ENCODE peak calls at places on chromosomes 7 and 10, in four cellular contexts. E is IMR-90; O is CD8-positive, alpha-beta T cell; G is H9. S is an unnamed sample.

GRCh38 chr10:58625070-58625469 is 112.4 kb downstream of the BICC1 start:
- DNase-seq in E (peak; percentile 93), O (no peak), G (no peak), S (no peak)

GRCh38 chr10:71039551-71039950 is 151.2 kb upstream of the PCBD1 start:
- DNase-seq in E (no peak), O (no peak), G (no peak), S (no peak)

GRCh38 chr10:33151344-33151864 is 183.1 kb downstream of the NRP1 start:
- DNase-seq in E (no peak), O (no peak), G (no peak), S (no peak)

GRCh38 chr10:18350340-18350739 is 210.1 kb downstream of the CACNB2 start:
- DNase-seq in E (no peak), O (no peak), G (no peak), S (no peak)

GRCh38 chr7:28700084-28700483 is 258.0 kb downstream of the TRIL start:
- DNase-seq in E (no peak), O (no peak), G (no peak), S (no peak)

GRCh38 chr10:99880071-99880835 is 97.8 kb downstream of the ABCC2 start:
- DNase-seq in E (no peak), O (no peak), G (no peak), S (no peak)

GRCh38 chr7:54728411-54728810 is 30.6 kb downstream of the SEC61G start:
- DNase-seq in E (no peak), O (no peak), G (peak; percentile 50), S (no peak)

GRCh38 chr7:140990193-140990962 is 24.4 kb downstream of the MRPS33 start:
- DNase-seq in E (no peak), O (no peak), G (no peak), S (peak; percentile 49)

GRCh38 chr7:68694656-68695055 is 903.6 kb upstream of the AUTS2 start:
- DNase-seq in E (no peak), O (no peak), G (no peak), S (no peak)

GRCh38 chr7:50227623-50228618 is 76.6 kb upstream of the IKZF1 start:
- DNase-seq in E (no peak), O (no peak), G (no peak), S (no peak)

GRCh38 chr7:5695709-5696345 is 85.6 kb downstream of the RNF216 start:
- DNase-seq in E (peak; percentile 84), O (no peak), G (no peak), S (no peak)

GRCh38 chr7:117623606-117624005 is 143.8 kb downstream of the CFTR start:
- DNase-seq in E (no peak), O (no peak), G (no peak), S (no peak)

GRCh38 chr7:80324032-80324431 is 187.8 kb downstream of the GNAT3 start:
- DNase-seq in E (peak; percentile 58), O (no peak), G (no peak), S (no peak)

GRCh38 chr10:44850356-44850934 is 60.7 kb upstream of the TMEM72 start:
- DNase-seq in E (no peak), O (no peak), G (no peak), S (no peak)

GRCh38 chr7:41809487-41810257 is 106.8 kb upstream of the INHBA start:
- DNase-seq in E (peak; percentile 68), O (no peak), G (no peak), S (no peak)

GRCh38 chr7:100570954-100571828 is 2.5 kb downstream of the SAP25 start:
- DNase-seq in E (no peak), O (no peak), G (peak; percentile 79), S (peak; percentile 53)

GRCh38 chr10:129965418-129965793 is 1.3 kb upstream of the EBF3 start:
- DNase-seq in E (no peak), O (no peak), G (no peak), S (no peak)

GRCh38 chr7:138359891-138360582 is 100.0 kb upstream of the TRIM24 start:
- DNase-seq in E (no peak), O (no peak), G (no peak), S (no peak)

GRCh38 chr7:39016609-39017008 is 38.9 kb downstream of the POU6F2 start:
- DNase-seq in E (no peak), O (no peak), G (no peak), S (peak; percentile 94)

GRCh38 chr10:101694674-101695403 is at the start of gene FBXW4:
- DNase-seq in E (peak; percentile 18), O (peak; percentile 68), G (peak; percentile 61), S (peak; percentile 51)

GRCh38 chr7:42143605-42144252 is 93.3 kb downstream of the GLI3 start:
- DNase-seq in E (peak; percentile 38), O (no peak), G (no peak), S (no peak)

GRCh38 chr10:125578658-125579315 is 104.2 kb downstream of the TEX36 start:
- DNase-seq in E (no peak), O (no peak), G (no peak), S (no peak)

GRCh38 chr10:125575843-125576242 is 107.1 kb downstream of the TEX36 start:
- DNase-seq in E (no peak), O (no peak), G (no peak), S (no peak)
- H3K4me1 ChIP-seq in E (no peaks in the 10 kb centered on the region), O (no peaks in the 10 kb centered on the region), G (no peaks in the 10 kb centered on the region), S (no peaks in the 10 kb centered on the region)

GRCh38 chr7:2979276-2979675 is 64.4 kb downstream of the CARD11 start:
- DNase-seq in E (no peak), O (no peak), G (no peak), S (no peak)
- TF ChIP-seq CTCF in E (no peak), O (no peak), G (no peak), S (no peak)

GRCh38 chr10:19922236-19922963 is 106.2 kb downstream of the PLXDC2 start:
- DNase-seq in E (peak; percentile 71), O (no peak), G (no peak), S (no peak)

GRCh38 chr10:19920075-19920726 is 104.0 kb downstream of the PLXDC2 start:
- DNase-seq in E (no peak), O (no peak), G (no peak), S (no peak)

GRCh38 chr10:19925064-19925463 is 108.8 kb downstream of the PLXDC2 start:
- DNase-seq in E (no peak), O (no peak), G (no peak), S (no peak)

GRCh38 chr10:19918800-19919199 is 102.6 kb downstream of the PLXDC2 start:
- DNase-seq in E (peak; percentile 62), O (no peak), G (no peak), S (no peak)

GRCh38 chr10:19921300-19922140 is 105.3 kb downstream of the PLXDC2 start:
- DNase-seq in E (peak; percentile 67), O (no peak), G (no peak), S (no peak)
- H3K4me1 ChIP-seq in E (peaks cover 13% of the 10 kb centered on the region), O (no peaks in the 10 kb centered on the region), G (peaks cover 10% of the 10 kb centered on the region), S (no peaks in the 10 kb centered on the region)

DNA sequence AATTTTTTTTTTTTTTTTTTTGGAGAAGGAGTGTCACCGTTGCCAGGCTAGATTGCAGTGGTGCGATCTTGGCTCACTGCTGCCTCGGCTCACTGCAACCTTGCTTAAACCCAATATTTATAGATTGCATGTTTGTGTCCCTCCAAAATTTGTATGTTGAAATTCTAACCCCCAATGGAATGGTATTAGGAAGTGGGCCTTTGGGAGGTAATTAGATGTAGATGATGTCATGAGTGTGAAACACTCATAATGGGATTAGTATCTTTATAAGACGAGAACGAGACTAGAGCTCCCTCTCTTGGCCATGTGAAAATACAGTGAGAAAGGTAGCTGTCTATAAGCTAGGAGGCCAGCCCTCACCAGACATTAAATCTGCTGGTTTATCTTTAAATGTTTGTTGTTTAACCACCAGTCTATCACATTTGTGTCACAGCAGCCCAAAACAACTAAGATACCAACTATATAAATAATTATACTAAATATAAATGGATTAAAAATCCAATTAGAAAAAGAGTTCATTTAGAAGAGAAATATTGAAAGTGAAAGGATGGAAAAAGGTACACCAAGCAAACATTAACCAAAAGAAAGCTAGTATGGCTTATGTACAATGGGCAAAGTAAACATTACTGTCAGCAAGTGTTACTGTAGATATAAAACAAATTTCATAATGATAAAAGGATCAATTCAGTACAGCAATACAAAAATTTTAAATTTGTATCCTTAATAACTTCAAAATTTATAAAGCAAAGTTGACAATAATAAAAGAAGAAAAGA is 9.3 kb downstream of the TCAF1 start:
- DNase-seq in E (peak; percentile 18), O (no peak), G (no peak), S (peak; percentile 35)
- TF ChIP-seq CTCF in E (peak; percentile 29), O (no peak), G (peak; percentile 75), S (peak; percentile 15)

DNA sequence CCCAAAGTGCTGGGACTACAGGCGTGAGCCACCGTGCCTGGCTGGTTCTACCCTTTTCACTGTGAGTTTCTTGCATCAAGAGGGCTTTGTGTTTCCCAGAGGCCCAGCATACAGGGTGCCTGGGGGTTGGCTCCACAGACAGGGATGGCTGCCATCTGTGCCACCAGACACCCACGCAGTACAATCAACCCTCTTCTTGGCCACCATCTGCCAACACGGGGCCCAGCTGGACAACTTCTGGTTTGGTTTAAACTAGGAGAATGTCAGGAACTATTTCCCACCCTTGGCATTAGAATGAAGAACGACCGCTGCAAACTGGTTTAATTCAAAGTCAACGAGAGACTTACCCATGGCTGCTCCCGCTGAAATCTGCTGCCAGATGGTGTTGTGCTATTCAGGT is 27.9 kb downstream of the NMT2 start:
- DNase-seq in E (no peak), O (no peak), G (no peak), S (no peak)
- H3K4me1 ChIP-seq in E (no peaks in the 10 kb centered on the region), O (peaks cover 21% of the 10 kb centered on the region), G (no peaks in the 10 kb centered on the region), S (peaks cover 15% of the 10 kb centered on the region)

GRCh38 chr7:20991544-20991943 is 204.9 kb upstream of the SP8 start:
- DNase-seq in E (no peak), O (no peak), G (no peak), S (no peak)
- TF ChIP-seq CTCF in E (no peak), O (no peak), G (peak; percentile 62), S (no peak)

DNA sequence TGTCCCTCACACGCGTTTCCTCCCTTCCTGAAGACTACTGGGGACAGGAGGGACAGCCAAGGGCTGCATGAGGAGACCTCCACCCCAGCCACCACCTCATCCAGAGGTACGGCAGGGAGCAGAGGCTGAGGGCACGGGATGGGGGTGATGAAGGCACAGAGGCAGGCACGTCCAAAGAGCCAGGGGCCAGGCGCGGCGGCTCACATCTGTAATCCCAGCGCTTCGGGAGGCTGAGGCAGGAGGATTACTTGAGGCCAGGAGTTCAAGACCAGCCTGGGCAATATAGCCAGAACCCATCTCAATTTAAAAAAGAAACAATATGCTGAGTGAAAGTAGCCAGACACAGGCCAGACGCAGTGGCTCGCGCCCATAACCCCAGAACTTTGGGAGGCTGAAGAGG is 3.3 kb downstream of the MICALL2 start:
- DNase-seq in E (no peak), O (no peak), G (no peak), S (no peak)
- H3K4me1 ChIP-seq in E (peaks cover 36% of the 10 kb centered on the region), O (peaks cover 24% of the 10 kb centered on the region), G (no peaks in the 10 kb centered on the region), S (peaks cover 32% of the 10 kb centered on the region)

GRCh38 chr10:121974535-121975294 is at the start of gene NSMCE4A:
- DNase-seq in E (peak; percentile 71), O (peak; percentile 68), G (peak; percentile 39), S (peak; percentile 89)
- TF ChIP-seq CTCF in E (peak; percentile 71), O (peak; percentile 28), G (peak; percentile 72), S (peak; percentile 66)